ENCODE peak calls at places on chromosomes 3 and 15, in nine cellular contexts. E is endothelial cell; M is breast epithelium; A is A172; W is HEK293T; I is lower lobe of right lung; S is CD4-positive, CD25-positive, alpha-beta regulatory T cell; O is Caki2; Q is mesendoderm. V is an unnamed sample.

GRCh38 chr3:134473868-134474546 is 11.8 kb downstream of the ANAPC13 start:
- DNase-seq in A (peak), W (peak), M (peak), I (no peak), E (peak), S (peak), Q (peak), O (peak), V (no peak)

GRCh38 chr3:125684199-125684598 is 88.9 kb upstream of the OSBPL11 start:
- DNase-seq in Q (peak), M (no peak), A (no peak), O (no peak), W (peak), I (no peak), E (peak), S (no peak), V (no peak)

GRCh38 chr3:23490459-23490858 is 287.3 kb downstream of the UBE2E2 start:
- DNase-seq in W (no peak), Q (no peak), E (no peak), O (no peak), A (peak), M (no peak), I (no peak), S (no peak), V (no peak)

GRCh38 chr15:29925227-29926082 is 103.2 kb upstream of the TJP1 start:
- DNase-seq in I (peak), S (no peak), E (peak), Q (peak), A (peak), O (peak), W (peak), M (no peak), V (no peak)

GRCh38 chr3:120324185-120324584 is 25.0 kb downstream of the LRRC58 start:
- DNase-seq in W (no peak), M (no peak), Q (no peak), S (no peak), O (no peak), I (no peak), E (no peak), A (peak), V (no peak)

GRCh38 chr15:62647195-62647865 is 395.2 kb upstream of the TPM1 start:
- DNase-seq in W (no peak), S (no peak), E (no peak), A (peak), Q (peak), M (peak), O (peak), I (no peak), V (no peak)

GRCh38 chr3:183211390-183211789 is 41.7 kb upstream of the B3GNT5 start:
- DNase-seq in W (no peak), M (no peak), E (no peak), Q (no peak), A (no peak), S (no peak), O (no peak), I (peak), V (no peak)

GRCh38 chr15:70714575-70714974 is 48.8 kb downstream of the UACA start:
- DNase-seq in Q (no peak), O (no peak), E (no peak), I (no peak), W (no peak), A (no peak), M (no peak), S (no peak), V (no peak)

GRCh38 chr3:148790841-148791240 is 36.8 kb upstream of the CPB1 start:
- DNase-seq in Q (no peak), I (no peak), S (no peak), A (no peak), W (no peak), O (no peak), E (no peak), M (peak), V (no peak)

GRCh38 chr3:170753421-170754344 is 116.3 kb downstream of the RPL22L1 start:
- DNase-seq in S (no peak), W (no peak), A (no peak), M (no peak), E (no peak), I (no peak), Q (no peak), O (no peak), V (no peak)

GRCh38 chr3:99637381-99638111 is 848 bp upstream of the COL8A1 start:
- DNase-seq in S (no peak), O (peak), Q (peak), A (peak), E (peak), I (no peak), W (peak), M (no peak), V (no peak)

GRCh38 chr15:81108427-81108826 is 25.6 kb upstream of the CFAP161 start:
- DNase-seq in I (no peak), A (no peak), M (no peak), E (peak), Q (peak), W (no peak), S (no peak), O (no peak), V (no peak)

GRCh38 chr3:22887664-22888291 is 315.3 kb upstream of the UBE2E2 start:
- DNase-seq in Q (peak), M (no peak), E (peak), S (no peak), I (no peak), O (peak), A (peak), W (peak), V (no peak)

GRCh38 chr15:57253082-57253481 is 123.2 kb upstream of the CGNL1 start:
- DNase-seq in M (no peak), E (no peak), I (no peak), Q (peak), O (no peak), A (no peak), W (peak), S (no peak), V (no peak)

GRCh38 chr15:80635953-80636352 is 59.2 kb upstream of the ABHD17C start:
- DNase-seq in Q (no peak), M (no peak), S (no peak), A (no peak), O (no peak), E (no peak), I (no peak), W (no peak), V (no peak)

GRCh38 chr3:125145751-125146475 is 66.6 kb downstream of the SLC12A8 start:
- DNase-seq in E (no peak), O (no peak), W (no peak), S (no peak), M (no peak), Q (no peak), A (no peak), I (no peak), V (no peak)

GRCh38 chr3:124260206-124260915 is 268.4 kb upstream of the ROPN1 start:
- DNase-seq in A (peak), O (peak), S (no peak), I (no peak), M (no peak), E (no peak), Q (peak), W (no peak), V (no peak)

GRCh38 chr3:156216852-156217251 is 96.5 kb downstream of the KCNAB1 start:
- DNase-seq in S (no peak), O (peak), M (no peak), Q (no peak), W (no peak), E (no peak), A (no peak), I (no peak), V (no peak)

GRCh38 chr15:79091204-79091867 is 756 bp upstream of the RASGRF1 start:
- DNase-seq in E (peak), I (no peak), O (peak), S (no peak), M (no peak), Q (peak), A (no peak), W (peak), V (no peak)

V was measured in GM12892.